ENCODE peak calls at places on chromosomes 16 and 17, in nine cellular contexts. B is colonic mucosa, W is tibial nerve, Q is breast epithelium, O is mucosa of descending colon, D is fibroblast of mammary gland, R is dorsolateral prefrontal cortex, J is BJ, F is B cell. C is an unnamed sample.
A peak's percentile ranks its signal among the peaks of the same experiment; 100 is the strongest.

GRCh38 chr16:50806099-50807062 is 64.5 kb downstream of the CYLD start:
- DNase-seq in B (peak; percentile 85), W (peak; percentile 79), Q (peak; percentile 82), O (peak; percentile 81), D (peak; percentile 89), R (peak; percentile 86), J (peak; percentile 33), F (peak; percentile 88), C (no peak)

GRCh38 chr16:65838001-65838400 is 528.5 kb upstream of the CDH5 start:
- DNase-seq in B (no peak), W (no peak), Q (no peak), O (no peak), D (no peak), R (no peak), J (no peak), F (no peak), C (no peak)

GRCh38 chr16:3971261-3971660 is 90.7 kb upstream of the CREBBP start:
- DNase-seq in B (no peak), W (no peak), Q (no peak), O (no peak), D (peak; percentile 84), R (no peak), J (peak; percentile 48), F (no peak), C (no peak)

GRCh38 chr16:73047221-73047535 is 750 bp downstream of the ZFHX3 start:
- DNase-seq in B (no peak), W (no peak), Q (no peak), O (no peak), D (peak; percentile 43), R (no peak), J (peak; percentile 75), F (no peak), C (no peak)

GRCh38 chr17:66673668-66674276 is 161.1 kb upstream of the CACNG5 start:
- DNase-seq in B (peak; percentile 71), W (peak; percentile 24), Q (no peak), O (peak; percentile 57), D (peak; percentile 69), R (no peak), J (no peak), F (no peak), C (no peak)

GRCh38 chr17:32849879-32850278 is 27.0 kb downstream of the MYO1D start:
- DNase-seq in B (no peak), W (no peak), Q (no peak), O (no peak), D (peak; percentile 58), R (no peak), J (peak; percentile 46), F (no peak), C (no peak)

GRCh38 chr16:86930001-86930400 is 351.7 kb downstream of the FOXL1 start:
- DNase-seq in B (no peak), W (no peak), Q (no peak), O (no peak), D (no peak), R (no peak), J (no peak), F (no peak), C (no peak)

GRCh38 chr16:11236855-11237254 is 19.1 kb downstream of the SOCS1 start:
- DNase-seq in B (no peak), W (no peak), Q (no peak), O (no peak), D (no peak), R (no peak), J (no peak), F (no peak), C (no peak)

GRCh38 chr16:83926726-83927397 is 26.2 kb upstream of the OSGIN1 start:
- DNase-seq in B (peak; percentile 84), W (peak; percentile 38), Q (peak; percentile 90), O (peak; percentile 87), D (peak; percentile 62), R (peak; percentile 79), J (peak; percentile 7), F (peak; percentile 67), C (no peak)

GRCh38 chr16:14501331-14502255 is 128.5 kb downstream of the PARN start:
- DNase-seq in B (peak; percentile 58), W (peak; percentile 72), Q (peak; percentile 82), O (peak; percentile 66), D (peak; percentile 97), R (peak; percentile 88), J (peak; percentile 78), F (no peak), C (no peak)

GRCh38 chr16:1637526-1637925 is 25.4 kb downstream of the CRAMP1 start:
- DNase-seq in B (no peak), W (no peak), Q (no peak), O (no peak), D (no peak), R (no peak), J (no peak), F (no peak), C (no peak)

GRCh38 chr17:74305865-74306654 is 20.0 kb upstream of the KIF19 start:
- DNase-seq in B (no peak), W (no peak), Q (no peak), O (no peak), D (no peak), R (no peak), J (no peak), F (no peak), C (no peak)
- TF ChIP-seq CTCF in B (no peak), W (peak; percentile 19), Q (no peak), O (no peak), D (no peak), R (peak; percentile 24), J (no peak), F (no peak), C (peak; percentile 29)

GRCh38 chr16:71479420-71479819 is 9.7 kb downstream of the ZNF19 start:
- DNase-seq in B (no peak), W (no peak), Q (no peak), O (no peak), D (peak; percentile 50), R (no peak), J (no peak), F (no peak), C (no peak)
- TF ChIP-seq CTCF in B (peak; percentile 33), W (no peak), Q (no peak), O (peak; percentile 16), D (peak; percentile 65), R (no peak), J (peak; percentile 50), F (no peak), C (peak; percentile 70)

GRCh38 chr16:20359997-20360396 is 7.5 kb upstream of the UMOD start:
- DNase-seq in B (no peak), W (no peak), Q (no peak), O (no peak), D (no peak), R (no peak), J (no peak), F (no peak), C (no peak)
- TF ChIP-seq CTCF in B (no peak), W (no peak), Q (no peak), O (no peak), D (no peak), R (no peak), J (no peak), F (no peak), C (peak; percentile 53)

DNA sequence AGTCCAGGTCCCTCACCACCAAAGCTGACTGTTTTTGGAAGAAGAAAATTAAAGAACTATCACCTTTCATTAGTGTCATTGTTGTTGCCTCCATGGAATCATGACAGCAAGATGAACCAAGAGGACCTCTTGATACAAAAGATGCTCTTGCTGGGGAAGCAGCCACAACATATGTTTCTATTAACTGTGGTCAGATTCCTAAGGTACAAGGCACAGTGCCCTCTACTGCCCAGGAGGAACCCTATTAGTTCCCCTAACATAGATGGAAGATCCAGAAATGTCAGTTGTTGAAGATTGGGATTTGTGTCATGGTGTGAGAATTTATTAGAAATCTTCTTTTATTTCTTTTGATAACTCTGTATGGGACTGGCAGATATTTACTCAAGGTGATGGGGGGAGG is 188.2 kb upstream of the ANKFN1 start:
- DNase-seq in B (no peak), W (no peak), Q (no peak), O (no peak), D (no peak), R (no peak), J (no peak), F (no peak), C (no peak)
- TF ChIP-seq CTCF in B (no peak), W (no peak), Q (no peak), O (no peak), D (no peak), R (no peak), J (no peak), F (no peak), C (no peak)

DNA sequence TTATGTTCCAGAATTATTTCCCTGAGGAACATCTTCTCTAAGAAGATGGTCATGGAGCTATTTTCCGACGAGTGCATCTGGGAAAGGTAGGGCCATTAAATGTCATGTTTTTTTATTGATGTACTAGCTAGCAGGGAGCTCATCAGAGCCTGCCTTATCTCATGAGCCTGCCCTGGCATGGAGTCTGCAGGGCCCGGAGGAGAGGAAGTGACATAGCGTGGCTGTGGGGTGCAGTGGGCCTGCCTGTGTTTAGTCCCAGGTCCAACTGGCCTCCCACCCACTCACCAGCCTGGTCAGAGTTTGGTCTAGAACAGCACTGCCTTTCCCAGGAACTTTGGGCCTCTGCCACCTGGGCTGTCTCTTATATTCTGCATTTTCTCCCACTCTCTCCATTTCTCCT is 389.8 kb downstream of the SNX29 start:
- DNase-seq in B (no peak), W (no peak), Q (no peak), O (no peak), D (no peak), R (no peak), J (no peak), F (no peak), C (no peak)
- TF ChIP-seq CTCF in B (no peak), W (no peak), Q (no peak), O (no peak), D (no peak), R (no peak), J (no peak), F (no peak), C (no peak)

GRCh38 chr17:70071127-70071526 is 3.9 kb upstream of the KCNJ16 start:
- DNase-seq in B (no peak), W (no peak), Q (no peak), O (no peak), D (no peak), R (no peak), J (no peak), F (no peak), C (no peak)

GRCh38 chr17:70070297-70071027 is 4.6 kb upstream of the KCNJ16 start:
- DNase-seq in B (no peak), W (no peak), Q (no peak), O (no peak), D (no peak), R (no peak), J (no peak), F (no peak), C (no peak)

GRCh38 chr17:70071620-70072019 is 3.4 kb upstream of the KCNJ16 start:
- DNase-seq in B (no peak), W (no peak), Q (no peak), O (no peak), D (no peak), R (no peak), J (no peak), F (no peak), C (no peak)

GRCh38 chr17:70072900-70073299 is 2.1 kb upstream of the KCNJ16 start:
- DNase-seq in B (no peak), W (no peak), Q (no peak), O (no peak), D (no peak), R (no peak), J (no peak), F (no peak), C (no peak)

GRCh38 chr17:70067104-70067503 is 7.9 kb upstream of the KCNJ16 start:
- DNase-seq in B (no peak), W (no peak), Q (no peak), O (no peak), D (no peak), R (no peak), J (no peak), F (no peak), C (no peak)
- TF ChIP-seq CTCF in B (no peak), W (no peak), Q (no peak), O (no peak), D (no peak), R (no peak), J (no peak), F (no peak), C (no peak)

C was measured in chondrocyte.